ENCODE peak calls at places on chromosomes 11 and 22, in seven cellular contexts. One of them, this sample, is unnamed.

GRCh38 chr22:49960967-49961600 is 512 bp downstream of the PIM3 start:
- DNase-seq in K562: peak; percentile 57
- DNase-seq in H1: no peak
- DNase-seq in endothelial cell of umbilical vein: peak; percentile 26
- DNase-seq in HCT116: no peak
- DNase-seq in HepG2: no peak
- DNase-seq in GM12878: no peak
- DNase-seq in this sample: peak; percentile 66

GRCh38 chr11:7905549-7905948 is 25.5 kb downstream of the OR10A6 start:
- DNase-seq in K562: no peak
- DNase-seq in H1: no peak
- DNase-seq in endothelial cell of umbilical vein: no peak
- DNase-seq in HCT116: no peak
- DNase-seq in HepG2: no peak
- DNase-seq in GM12878: no peak
- DNase-seq in this sample: no peak

GRCh38 chr22:49621601-49622210 is 206.0 kb downstream of the BRD1 start:
- DNase-seq in K562: no peak
- DNase-seq in H1: no peak
- DNase-seq in endothelial cell of umbilical vein: no peak
- DNase-seq in HCT116: no peak
- DNase-seq in HepG2: no peak
- DNase-seq in GM12878: no peak
- DNase-seq in this sample: no peak

GRCh38 chr22:29313126-29314071 is 2.1 kb downstream of the RASL10A start:
- DNase-seq in K562: no peak
- DNase-seq in H1: peak; percentile 81
- DNase-seq in endothelial cell of umbilical vein: peak; percentile 50
- DNase-seq in HCT116: peak; percentile 34
- DNase-seq in HepG2: no peak
- DNase-seq in GM12878: no peak
- DNase-seq in this sample: peak; percentile 86

GRCh38 chr11:94302806-94303205 is 1.6 kb upstream of the IZUMO1R start:
- DNase-seq in K562: no peak
- DNase-seq in H1: no peak
- DNase-seq in endothelial cell of umbilical vein: no peak
- DNase-seq in HCT116: no peak
- DNase-seq in HepG2: no peak
- DNase-seq in GM12878: no peak
- DNase-seq in this sample: no peak

GRCh38 chr11:107606122-107606521 is 15.2 kb downstream of the ELMOD1 start:
- DNase-seq in K562: no peak
- DNase-seq in H1: no peak
- DNase-seq in endothelial cell of umbilical vein: no peak
- DNase-seq in HCT116: no peak
- DNase-seq in HepG2: no peak
- DNase-seq in GM12878: no peak
- DNase-seq in this sample: peak; percentile 5

GRCh38 chr11:69353696-69354544 is 60.0 kb downstream of the MYEOV start:
- DNase-seq in K562: no peak
- DNase-seq in H1: no peak
- DNase-seq in endothelial cell of umbilical vein: no peak
- DNase-seq in HCT116: no peak
- DNase-seq in HepG2: no peak
- DNase-seq in GM12878: no peak
- DNase-seq in this sample: peak; percentile 49

GRCh38 chr11:287821-288327 is 1.1 kb upstream of the PGGHG start:
- DNase-seq in K562: peak; percentile 59
- DNase-seq in H1: no peak
- DNase-seq in endothelial cell of umbilical vein: no peak
- DNase-seq in HCT116: no peak
- DNase-seq in HepG2: no peak
- DNase-seq in GM12878: no peak
- DNase-seq in this sample: peak; percentile 56

GRCh38 chr11:65887026-65887722 is 1.1 kb downstream of the FIBP start:
- DNase-seq in K562: no peak
- DNase-seq in H1: no peak
- DNase-seq in endothelial cell of umbilical vein: no peak
- DNase-seq in HCT116: no peak
- DNase-seq in HepG2: no peak
- DNase-seq in GM12878: no peak
- DNase-seq in this sample: no peak

GRCh38 chr11:76033699-76034098 is 172.6 kb downstream of the WNT11 start:
- DNase-seq in K562: no peak
- DNase-seq in H1: no peak
- DNase-seq in endothelial cell of umbilical vein: no peak
- DNase-seq in HCT116: no peak
- DNase-seq in HepG2: no peak
- DNase-seq in GM12878: peak; percentile 16
- DNase-seq in this sample: no peak

GRCh38 chr11:128188346-128189115 is 398.8 kb downstream of the ETS1 start:
- DNase-seq in K562: no peak
- DNase-seq in H1: no peak
- DNase-seq in endothelial cell of umbilical vein: no peak
- DNase-seq in HCT116: no peak
- DNase-seq in HepG2: no peak
- DNase-seq in GM12878: no peak
- DNase-seq in this sample: no peak

GRCh38 chr11:65236194-65237059 is 25.3 kb upstream of the POLA2 start:
- DNase-seq in K562: no peak
- DNase-seq in H1: no peak
- DNase-seq in endothelial cell of umbilical vein: no peak
- DNase-seq in HCT116: no peak
- DNase-seq in HepG2: no peak
- DNase-seq in GM12878: no peak
- DNase-seq in this sample: no peak

GRCh38 chr22:44596726-44597125 is 98.7 kb upstream of the RTL6 start:
- DNase-seq in K562: no peak
- DNase-seq in H1: no peak
- DNase-seq in endothelial cell of umbilical vein: no peak
- DNase-seq in HCT116: no peak
- DNase-seq in HepG2: no peak
- DNase-seq in GM12878: no peak
- DNase-seq in this sample: no peak

DNA sequence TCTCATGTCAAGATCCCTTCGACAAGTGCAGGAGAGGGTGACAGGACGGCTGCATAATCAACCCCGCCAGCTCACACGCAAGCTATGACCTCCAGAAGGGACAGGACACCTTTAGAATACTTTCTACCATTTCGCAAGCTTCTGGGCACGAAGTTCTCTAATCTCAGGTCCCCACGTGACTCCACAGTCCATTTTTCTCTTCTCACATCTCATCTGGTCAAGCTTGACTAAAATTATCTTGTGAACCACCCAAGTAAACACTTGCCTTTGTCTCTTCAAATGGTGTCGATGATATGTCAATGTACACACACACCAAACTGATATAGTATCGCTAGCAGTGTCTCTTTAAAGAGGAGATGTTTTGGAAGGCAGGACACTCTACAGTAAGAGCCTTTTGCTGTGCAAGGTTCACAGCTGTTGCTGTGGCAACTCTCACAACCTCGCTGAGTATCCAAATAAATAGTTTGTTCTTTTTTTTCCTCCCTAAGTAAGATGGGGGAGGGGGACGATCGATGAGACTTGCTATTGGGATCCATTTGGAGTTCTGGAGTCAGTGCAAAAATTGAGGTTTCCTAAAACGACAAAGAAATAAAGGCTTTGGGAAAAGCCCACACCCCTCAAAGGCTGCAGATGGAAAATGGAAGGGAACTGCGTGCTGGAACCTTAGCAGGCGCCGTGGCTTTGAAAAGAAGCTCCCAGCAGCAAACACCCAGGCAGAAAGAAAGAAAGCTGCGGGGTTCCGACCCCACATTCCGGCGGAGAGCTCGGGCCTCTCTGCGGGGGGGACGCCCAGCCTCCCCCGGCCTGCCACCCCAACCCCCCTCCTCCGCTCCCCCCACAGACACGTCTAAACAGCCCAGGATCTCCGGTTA is 215.4 kb upstream of the UBASH3B start:
- DNase-seq in K562: no peak
- DNase-seq in H1: no peak
- DNase-seq in endothelial cell of umbilical vein: peak; percentile 10
- DNase-seq in HCT116: no peak
- DNase-seq in HepG2: peak; percentile 83
- DNase-seq in GM12878: no peak
- DNase-seq in this sample: peak; percentile 48
- TF ChIP-seq MAX in K562: no peak
- TF ChIP-seq MAX in H1: no peak
- TF ChIP-seq MAX in endothelial cell of umbilical vein: no peak
- TF ChIP-seq MAX in HCT116: no peak
- TF ChIP-seq MAX in HepG2: peak; percentile 64
- TF ChIP-seq MAX in GM12878: no peak
- TF ChIP-seq MAX in this sample: no peak

GRCh38 chr11:12137005-12137690 is 26.8 kb downstream of the MICAL2 start:
- DNase-seq in K562: no peak
- DNase-seq in H1: no peak
- DNase-seq in endothelial cell of umbilical vein: no peak
- DNase-seq in HCT116: no peak
- DNase-seq in HepG2: peak; percentile 28
- DNase-seq in GM12878: no peak
- DNase-seq in this sample: no peak
- TF ChIP-seq POLR2AphosphoS5 in K562: no peak
- TF ChIP-seq POLR2AphosphoS5 in H1: no peak
- TF ChIP-seq POLR2AphosphoS5 in endothelial cell of umbilical vein: peak; percentile 6
- TF ChIP-seq POLR2AphosphoS5 in HCT116: no peak
- TF ChIP-seq POLR2AphosphoS5 in HepG2: no peak
- TF ChIP-seq POLR2AphosphoS5 in GM12878: no peak
- TF ChIP-seq POLR2AphosphoS5 in this sample: no peak

GRCh38 chr11:111833524-111833923 is 37.9 kb downstream of the ALG9 start:
- DNase-seq in K562: peak; percentile 16
- DNase-seq in H1: no peak
- DNase-seq in endothelial cell of umbilical vein: no peak
- DNase-seq in HCT116: no peak
- DNase-seq in HepG2: peak; percentile 19
- DNase-seq in GM12878: no peak
- DNase-seq in this sample: no peak
- TF ChIP-seq MAX in K562: no peak
- TF ChIP-seq MAX in H1: no peak
- TF ChIP-seq MAX in endothelial cell of umbilical vein: no peak
- TF ChIP-seq MAX in HCT116: no peak
- TF ChIP-seq MAX in HepG2: no peak
- TF ChIP-seq MAX in GM12878: no peak
- TF ChIP-seq MAX in this sample: no peak

GRCh38 chr11:34155057-34155758 is 49.8 kb downstream of the NAT10 start:
- DNase-seq in K562: no peak
- DNase-seq in H1: no peak
- DNase-seq in endothelial cell of umbilical vein: no peak
- DNase-seq in HCT116: no peak
- DNase-seq in HepG2: no peak
- DNase-seq in GM12878: no peak
- DNase-seq in this sample: no peak
- TF ChIP-seq POLR2AphosphoS5 in K562: peak; percentile 15
- TF ChIP-seq POLR2AphosphoS5 in H1: no peak
- TF ChIP-seq POLR2AphosphoS5 in endothelial cell of umbilical vein: no peak
- TF ChIP-seq POLR2AphosphoS5 in HCT116: no peak
- TF ChIP-seq POLR2AphosphoS5 in HepG2: no peak
- TF ChIP-seq POLR2AphosphoS5 in GM12878: no peak
- TF ChIP-seq POLR2AphosphoS5 in this sample: no peak

DNA sequence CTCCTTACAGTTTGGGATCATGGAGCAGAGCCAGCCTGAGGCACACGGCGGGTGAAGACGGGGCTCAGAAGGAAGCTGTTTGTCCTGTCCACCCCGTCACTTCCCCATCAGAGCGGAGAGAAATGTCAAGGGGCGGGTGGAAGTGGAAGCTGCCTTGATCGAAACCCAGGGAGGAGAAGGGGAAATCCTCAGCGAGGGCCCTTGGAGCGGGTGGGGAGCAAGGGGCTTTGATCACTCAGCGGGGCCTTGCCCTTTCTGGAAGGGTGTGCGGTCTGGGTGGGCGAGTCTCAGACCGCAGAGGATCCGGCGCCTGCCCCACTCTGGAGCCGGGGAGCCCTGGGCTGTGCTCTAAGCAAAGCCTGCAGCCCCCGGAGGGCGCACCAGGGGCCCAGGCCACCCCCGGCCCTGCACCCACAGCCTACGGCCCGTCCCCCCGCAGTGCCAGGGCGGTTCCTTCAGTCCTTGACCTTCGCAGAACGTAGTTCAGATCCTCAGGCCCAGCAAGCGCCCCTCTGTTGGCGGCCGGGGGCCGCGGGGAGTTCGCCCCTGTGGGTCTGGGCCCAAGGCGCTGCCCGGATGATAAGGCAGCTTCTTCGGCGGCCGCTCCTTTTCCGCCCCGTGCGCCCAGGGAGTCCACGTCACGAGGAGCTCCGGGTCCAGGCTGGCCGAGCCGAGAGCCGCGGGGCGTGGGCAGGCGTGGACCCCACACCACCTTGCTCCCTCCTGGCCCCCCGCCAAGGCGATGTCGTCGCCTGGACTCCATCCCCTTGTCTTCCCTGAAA is 320.6 kb downstream of the NTM start:
- DNase-seq in K562: no peak
- DNase-seq in H1: no peak
- DNase-seq in endothelial cell of umbilical vein: no peak
- DNase-seq in HCT116: no peak
- DNase-seq in HepG2: no peak
- DNase-seq in GM12878: no peak
- DNase-seq in this sample: no peak
- TF ChIP-seq MAX in K562: no peak
- TF ChIP-seq MAX in H1: no peak
- TF ChIP-seq MAX in endothelial cell of umbilical vein: no peak
- TF ChIP-seq MAX in HCT116: no peak
- TF ChIP-seq MAX in HepG2: no peak
- TF ChIP-seq MAX in GM12878: no peak
- TF ChIP-seq MAX in this sample: no peak

GRCh38 chr11:64224891-64225607 is 937 bp downstream of the TRPT1 start:
- DNase-seq in K562: peak; percentile 46
- DNase-seq in H1: no peak
- DNase-seq in endothelial cell of umbilical vein: no peak
- DNase-seq in HCT116: no peak
- DNase-seq in HepG2: no peak
- DNase-seq in GM12878: no peak
- DNase-seq in this sample: peak; percentile 33
- TF ChIP-seq POLR2AphosphoS5 in K562: no peak
- TF ChIP-seq POLR2AphosphoS5 in H1: no peak
- TF ChIP-seq POLR2AphosphoS5 in endothelial cell of umbilical vein: no peak
- TF ChIP-seq POLR2AphosphoS5 in HCT116: no peak
- TF ChIP-seq POLR2AphosphoS5 in HepG2: no peak
- TF ChIP-seq POLR2AphosphoS5 in GM12878: no peak
- TF ChIP-seq POLR2AphosphoS5 in this sample: no peak

GRCh38 chr11:134905513-134905912 is 493.5 kb upstream of the B3GAT1 start:
- DNase-seq in K562: no peak
- DNase-seq in H1: no peak
- DNase-seq in endothelial cell of umbilical vein: no peak
- DNase-seq in HCT116: no peak
- DNase-seq in HepG2: no peak
- DNase-seq in GM12878: no peak
- DNase-seq in this sample: no peak
- TF ChIP-seq MAX in K562: no peak
- TF ChIP-seq MAX in H1: no peak
- TF ChIP-seq MAX in endothelial cell of umbilical vein: no peak
- TF ChIP-seq MAX in HCT116: no peak
- TF ChIP-seq MAX in HepG2: no peak
- TF ChIP-seq MAX in GM12878: no peak
- TF ChIP-seq MAX in this sample: no peak

This sample was measured in SK-N-SH.